ENCODE peak calls at places on chromosomes 11 and 22, in nine cellular contexts. L is tibial nerve, R is body of pancreas, C is mesenchymal stem cell, S is ovary, Q is left lung, P is uterus, X is breast epithelium, H is lung. G is an unnamed sample.

GRCh38 chr11:31487848-31488247 is 21.6 kb downstream of the IMMP1L start:
- DNase-seq in L (no peak), R (peak), C (peak), S (no peak), Q (no peak), P (no peak), X (no peak), H (no peak), G (no peak)

GRCh38 chr11:111796696-111797095 is 30.5 kb upstream of the PPP2R1B start:
- DNase-seq in L (no peak), R (no peak), C (no peak), S (no peak), Q (no peak), P (no peak), X (no peak), H (no peak), G (no peak)

GRCh38 chr11:96213500-96213899 is 129.5 kb downstream of the MAML2 start:
- DNase-seq in L (no peak), R (no peak), C (peak), S (no peak), Q (no peak), P (no peak), X (no peak), H (no peak), G (no peak)

GRCh38 chr22:19522190-19522880 is 1.9 kb downstream of the CLDN5 start:
- DNase-seq in L (no peak), R (no peak), C (no peak), S (no peak), Q (no peak), P (no peak), X (no peak), H (no peak), G (peak)

GRCh38 chr11:131749100-131749499 is 378.7 kb downstream of the NTM start:
- DNase-seq in L (no peak), R (no peak), C (peak), S (no peak), Q (no peak), P (no peak), X (no peak), H (no peak), G (no peak)

GRCh38 chr22:39718206-39718605 is 147.7 kb downstream of the CACNA1I start:
- DNase-seq in L (no peak), R (no peak), C (no peak), S (no peak), Q (no peak), P (no peak), X (peak), H (no peak), G (no peak)

GRCh38 chr11:6746086-6746618 is 25.6 kb downstream of the OR2AG2 start:
- DNase-seq in L (no peak), R (no peak), C (peak), S (no peak), Q (no peak), P (no peak), X (no peak), H (no peak), G (no peak)

GRCh38 chr22:50271519-50271970 is 1.4 kb upstream of the MAPK11 start:
- DNase-seq in L (no peak), R (peak), C (peak), S (peak), Q (no peak), P (peak), X (no peak), H (peak), G (peak)

GRCh38 chr11:44624761-44625221 is 59.3 kb downstream of the CD82 start:
- DNase-seq in L (no peak), R (no peak), C (no peak), S (no peak), Q (no peak), P (peak), X (no peak), H (peak), G (no peak)

GRCh38 chr22:41831383-41831782 is 1.5 kb upstream of the SREBF2 start:
- DNase-seq in L (no peak), R (no peak), C (peak), S (no peak), Q (no peak), P (no peak), X (no peak), H (no peak), G (no peak)

GRCh38 chr11:12693075-12693473 is 18.9 kb downstream of the TEAD1 start:
- DNase-seq in L (no peak), R (no peak), C (peak), S (peak), Q (no peak), P (peak), X (no peak), H (no peak), G (peak)

GRCh38 chr11:6566704-6567370 is 36.6 kb downstream of the RRP8 start:
- DNase-seq in L (no peak), R (no peak), C (no peak), S (no peak), Q (no peak), P (no peak), X (no peak), H (no peak), G (no peak)

GRCh38 chr11:127133061-127133460 is 132.5 kb upstream of the KIRREL3 start:
- DNase-seq in L (no peak), R (no peak), C (no peak), S (no peak), Q (no peak), P (no peak), X (no peak), H (no peak), G (no peak)

GRCh38 chr11:95487391-95487790 is 256.4 kb upstream of the SESN3 start:
- DNase-seq in L (no peak), R (no peak), C (no peak), S (no peak), Q (no peak), P (no peak), X (no peak), H (no peak), G (no peak)

GRCh38 chr11:13338437-13339069 is 61.0 kb downstream of the BMAL1 start:
- DNase-seq in L (no peak), R (no peak), C (peak), S (no peak), Q (no peak), P (no peak), X (no peak), H (no peak), G (no peak)

GRCh38 chr11:59901306-59901705 is 22.7 kb downstream of the OOSP3 start:
- DNase-seq in L (no peak), R (no peak), C (peak), S (no peak), Q (no peak), P (no peak), X (no peak), H (no peak), G (no peak)

GRCh38 chr22:20606041-20606783 is 98.8 kb downstream of the MED15 start:
- DNase-seq in L (no peak), R (peak), C (peak), S (no peak), Q (peak), P (no peak), X (peak), H (peak), G (no peak)

GRCh38 chr11:95659088-95659487 is 130.5 kb downstream of the FAM76B start:
- DNase-seq in L (no peak), R (no peak), C (peak), S (no peak), Q (no peak), P (no peak), X (no peak), H (no peak), G (no peak)

GRCh38 chr11:64869571-64870175 is 8.7 kb downstream of the EHD1 start:
- DNase-seq in L (no peak), R (no peak), C (peak), S (no peak), Q (no peak), P (no peak), X (no peak), H (no peak), G (peak)
- H3K4me3 ChIP-seq in L (no peak), R (no peak), C (no peak), S (no peak), Q (no peak), P (no peak), X (no peak), H (no peak), G (no peak)

DNA sequence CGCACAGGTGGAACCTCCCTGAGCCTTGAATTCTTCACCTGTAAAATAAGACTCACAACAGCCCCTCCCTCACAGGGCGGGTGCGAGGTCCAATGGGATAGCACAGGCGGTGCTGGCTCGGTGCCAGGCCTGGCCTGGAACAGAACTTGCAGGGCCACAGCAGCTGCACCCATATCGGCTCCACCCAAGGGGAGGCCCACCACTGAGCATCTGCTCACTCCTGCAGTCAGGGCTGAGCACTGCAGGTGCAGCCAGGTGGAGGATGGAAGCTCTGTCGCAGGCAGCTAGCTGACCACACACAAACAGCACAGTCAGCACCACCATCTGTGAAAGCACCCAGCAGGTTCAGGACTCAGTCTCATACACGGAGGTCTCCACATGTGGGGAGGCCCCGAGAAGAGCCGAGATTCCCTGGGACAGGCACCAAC is 19.6 kb downstream of the VPS37C start:
- DNase-seq in L (no peak), R (peak), C (no peak), S (no peak), Q (no peak), P (no peak), X (no peak), H (no peak), G (peak)
- H3K27ac ChIP-seq in L (no peak), R (no peak), C (no peak), S (no peak), Q (no peak), P (peak), X (no peak), H (no peak), G (no peak)

GRCh38 chr22:45051946-45052345 is 42.1 kb upstream of the PHF21B start:
- DNase-seq in L (no peak), R (no peak), C (no peak), S (no peak), Q (no peak), P (no peak), X (no peak), H (no peak), G (no peak)

GRCh38 chr22:45055936-45056335 is 46.1 kb upstream of the PHF21B start:
- DNase-seq in L (no peak), R (no peak), C (no peak), S (no peak), Q (no peak), P (no peak), X (no peak), H (no peak), G (no peak)

GRCh38 chr22:45053094-45053493 is 43.3 kb upstream of the PHF21B start:
- DNase-seq in L (no peak), R (no peak), C (no peak), S (no peak), Q (no peak), P (no peak), X (no peak), H (no peak), G (no peak)

GRCh38 chr22:45051419-45051818 is 41.6 kb upstream of the PHF21B start:
- DNase-seq in L (no peak), R (no peak), C (no peak), S (no peak), Q (no peak), P (no peak), X (no peak), H (no peak), G (no peak)

DNA sequence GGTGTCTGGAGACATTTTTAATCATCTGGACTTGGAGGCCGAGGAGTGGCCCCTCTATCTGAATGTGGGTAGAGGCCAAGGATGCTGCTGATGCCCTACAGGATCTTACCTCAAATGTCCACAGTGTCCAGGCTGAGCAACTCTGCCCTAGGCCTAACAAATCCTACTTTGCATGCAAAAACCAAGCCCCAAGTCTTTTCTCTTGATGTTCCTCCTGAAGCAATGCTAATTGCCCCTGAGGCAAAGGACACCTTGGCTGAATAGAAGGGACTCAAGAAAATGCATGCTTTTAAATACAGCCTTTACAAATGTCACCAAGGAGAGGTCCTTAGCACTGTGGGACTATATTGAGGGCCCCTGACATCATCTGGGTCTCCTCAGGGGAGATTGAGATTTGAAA is 43.8 kb upstream of the PHF21B start:
- DNase-seq in L (no peak), R (no peak), C (no peak), S (no peak), Q (no peak), P (no peak), X (no peak), H (no peak), G (no peak)
- H3K4me3 ChIP-seq in L (no peak), R (no peak), C (no peak), S (no peak), Q (no peak), P (no peak), X (no peak), H (no peak), G (no peak)

GRCh38 chr11:10625281-10625981 is 57.0 kb upstream of the LYVE1 start:
- DNase-seq in L (no peak), R (no peak), C (no peak), S (no peak), Q (no peak), P (no peak), X (no peak), H (no peak), G (no peak)

GRCh38 chr11:10627306-10627705 is 58.8 kb upstream of the LYVE1 start:
- DNase-seq in L (no peak), R (no peak), C (no peak), S (no peak), Q (no peak), P (no peak), X (no peak), H (no peak), G (no peak)

GRCh38 chr11:10623797-10624761 is 55.6 kb upstream of the LYVE1 start:
- DNase-seq in L (no peak), R (no peak), C (peak), S (peak), Q (peak), P (no peak), X (no peak), H (peak), G (no peak)

GRCh38 chr11:10627816-10628215 is 59.4 kb upstream of the LYVE1 start:
- DNase-seq in L (no peak), R (no peak), C (no peak), S (no peak), Q (no peak), P (no peak), X (no peak), H (no peak), G (no peak)

DNA sequence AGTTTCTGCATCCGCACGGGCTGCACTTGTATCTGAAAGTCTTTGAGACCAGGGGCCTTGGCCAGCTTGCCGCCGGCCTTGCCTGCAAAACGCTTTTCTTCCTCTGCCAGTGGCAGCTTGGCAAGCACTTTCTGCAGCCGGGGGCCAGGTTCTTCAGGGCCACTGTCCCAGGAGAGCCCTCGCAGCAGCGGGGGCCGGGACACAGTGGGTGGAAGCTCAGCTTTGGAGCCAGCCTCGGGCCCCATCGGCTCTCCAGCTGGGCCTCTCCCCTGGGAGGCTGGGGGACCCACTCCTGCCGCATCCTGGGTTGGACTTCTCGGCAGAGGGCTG is 57.5 kb upstream of the LYVE1 start:
- DNase-seq in L (no peak), R (no peak), C (no peak), S (no peak), Q (no peak), P (no peak), X (no peak), H (no peak), G (no peak)
- H3K27ac ChIP-seq in L (no peak), R (no peak), C (no peak), S (no peak), Q (no peak), P (peak), X (peak), H (no peak), G (no peak)

G was measured in right cardiac atrium.